ENCODE peak calls at places on chromosome 22, in six cellular contexts. One of them, this sample, is unnamed.

GRCh38 chr22:28988455-28988854 is 73.2 kb downstream of the C22orf31 start:
- DNase-seq in spleen: no peak
- DNase-seq in tibial nerve: no peak
- DNase-seq in endodermal cell: no peak
- DNase-seq in AG09309: no peak
- DNase-seq in AG04450: no peak
- DNase-seq in this sample: no peak

GRCh38 chr22:17171016-17171312 is 11.9 kb upstream of the HDHD5 start:
- DNase-seq in spleen: no peak
- DNase-seq in tibial nerve: no peak
- DNase-seq in endodermal cell: no peak
- DNase-seq in AG09309: no peak
- DNase-seq in AG04450: no peak
- DNase-seq in this sample: no peak

GRCh38 chr22:42560781-42561180 is 7.0 kb downstream of the SERHL2 start:
- DNase-seq in spleen: no peak
- DNase-seq in tibial nerve: no peak
- DNase-seq in endodermal cell: peak
- DNase-seq in AG09309: no peak
- DNase-seq in AG04450: no peak
- DNase-seq in this sample: no peak

GRCh38 chr22:22728382-22728781 is 84.0 kb downstream of the GGTLC2 start:
- DNase-seq in spleen: no peak
- DNase-seq in tibial nerve: no peak
- DNase-seq in endodermal cell: no peak
- DNase-seq in AG09309: no peak
- DNase-seq in AG04450: no peak
- DNase-seq in this sample: no peak

GRCh38 chr22:26494506-26494905 is 10.8 kb downstream of the SRRD start:
- DNase-seq in spleen: no peak
- DNase-seq in tibial nerve: no peak
- DNase-seq in endodermal cell: no peak
- DNase-seq in AG09309: no peak
- DNase-seq in AG04450: no peak
- DNase-seq in this sample: no peak

GRCh38 chr22:38285015-38285414 is 12.2 kb upstream of the TMEM184B start:
- DNase-seq in spleen: no peak
- DNase-seq in tibial nerve: no peak
- DNase-seq in endodermal cell: no peak
- DNase-seq in AG09309: no peak
- DNase-seq in AG04450: no peak
- DNase-seq in this sample: no peak

GRCh38 chr22:24471570-24471969 is 23.6 kb upstream of the UPB1 start:
- DNase-seq in spleen: no peak
- DNase-seq in tibial nerve: peak
- DNase-seq in endodermal cell: no peak
- DNase-seq in AG09309: peak
- DNase-seq in AG04450: peak
- DNase-seq in this sample: peak

GRCh38 chr22:19120829-19121630 is 1.2 kb downstream of the DGCR2 start:
- DNase-seq in spleen: peak
- DNase-seq in tibial nerve: no peak
- DNase-seq in endodermal cell: peak
- DNase-seq in AG09309: no peak
- DNase-seq in AG04450: no peak
- DNase-seq in this sample: no peak

GRCh38 chr22:35446365-35446764 is 46.4 kb downstream of the MCM5 start:
- DNase-seq in spleen: no peak
- DNase-seq in tibial nerve: no peak
- DNase-seq in endodermal cell: no peak
- DNase-seq in AG09309: peak
- DNase-seq in AG04450: peak
- DNase-seq in this sample: peak

GRCh38 chr22:20725987-20726558 is 47.8 kb upstream of the SERPIND1 start:
- DNase-seq in spleen: peak
- DNase-seq in tibial nerve: no peak
- DNase-seq in endodermal cell: no peak
- DNase-seq in AG09309: no peak
- DNase-seq in AG04450: no peak
- DNase-seq in this sample: no peak

GRCh38 chr22:29765905-29766631 is 739 bp downstream of the ZMAT5 start:
- DNase-seq in spleen: no peak
- DNase-seq in tibial nerve: no peak
- DNase-seq in endodermal cell: no peak
- DNase-seq in AG09309: no peak
- DNase-seq in AG04450: no peak
- DNase-seq in this sample: no peak

GRCh38 chr22:25081409-25081824 is 118.2 kb upstream of the CRYBB3 start:
- DNase-seq in spleen: no peak
- DNase-seq in tibial nerve: peak
- DNase-seq in endodermal cell: peak
- DNase-seq in AG09309: no peak
- DNase-seq in AG04450: no peak
- DNase-seq in this sample: no peak

GRCh38 chr22:20458530-20459151 is 21.0 kb upstream of the SCARF2 start:
- DNase-seq in spleen: peak
- DNase-seq in tibial nerve: no peak
- DNase-seq in endodermal cell: no peak
- DNase-seq in AG09309: no peak
- DNase-seq in AG04450: no peak
- DNase-seq in this sample: no peak

GRCh38 chr22:28424427-28425080 is 255.1 kb downstream of the TTC28 start:
- DNase-seq in spleen: no peak
- DNase-seq in tibial nerve: no peak
- DNase-seq in endodermal cell: no peak
- DNase-seq in AG09309: no peak
- DNase-seq in AG04450: peak
- DNase-seq in this sample: no peak

GRCh38 chr22:29083576-29084566 is 11.0 kb downstream of the KREMEN1 start:
- DNase-seq in spleen: peak
- DNase-seq in tibial nerve: no peak
- DNase-seq in endodermal cell: no peak
- DNase-seq in AG09309: no peak
- DNase-seq in AG04450: no peak
- DNase-seq in this sample: no peak

GRCh38 chr22:42938976-42939375 is 76.0 kb downstream of the PACSIN2 start:
- DNase-seq in spleen: no peak
- DNase-seq in tibial nerve: no peak
- DNase-seq in endodermal cell: peak
- DNase-seq in AG09309: no peak
- DNase-seq in AG04450: no peak
- DNase-seq in this sample: no peak

GRCh38 chr22:45413368-45414211 is at the start of the genes RIBC2 and SMC1B:
- DNase-seq in spleen: peak
- DNase-seq in tibial nerve: peak
- DNase-seq in endodermal cell: peak
- DNase-seq in AG09309: no peak
- DNase-seq in AG04450: no peak
- DNase-seq in this sample: peak
- TF ChIP-seq CTCF in spleen: no peak
- TF ChIP-seq CTCF in tibial nerve: no peak
- TF ChIP-seq CTCF in endodermal cell: peak
- TF ChIP-seq CTCF in AG09309: peak
- TF ChIP-seq CTCF in AG04450: no peak
- TF ChIP-seq CTCF in this sample: no peak

DNA sequence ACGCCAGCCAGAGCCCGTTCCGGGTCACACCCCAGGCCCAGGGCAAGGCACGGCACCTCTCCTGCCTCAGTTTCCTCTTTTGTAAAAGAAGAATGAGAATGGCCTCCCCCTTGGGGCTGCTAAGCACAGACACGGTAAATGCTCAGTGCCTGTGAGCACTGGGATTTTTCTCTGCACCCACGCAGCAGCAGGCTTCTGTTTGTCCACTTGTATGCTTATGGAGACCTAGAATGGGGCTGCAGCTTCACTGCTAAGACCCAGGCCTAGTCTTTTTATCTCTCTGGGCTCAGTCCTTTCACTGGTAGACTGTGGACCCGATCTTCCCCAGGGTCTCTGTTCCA is 1327.9 kb downstream of the TBC1D22A start:
- DNase-seq in spleen: no peak
- DNase-seq in tibial nerve: no peak
- DNase-seq in endodermal cell: no peak
- DNase-seq in AG09309: no peak
- DNase-seq in AG04450: no peak
- DNase-seq in this sample: no peak
- H3K4me3 ChIP-seq in spleen: peak
- H3K4me3 ChIP-seq in tibial nerve: no peak
- H3K4me3 ChIP-seq in endodermal cell: no peak
- H3K4me3 ChIP-seq in AG09309: no peak
- H3K4me3 ChIP-seq in AG04450: no peak
- H3K4me3 ChIP-seq in this sample: peak

GRCh38 chr22:48577014-48577690 is 1250.5 kb downstream of the BRD1 start:
- DNase-seq in spleen: no peak
- DNase-seq in tibial nerve: no peak
- DNase-seq in endodermal cell: peak
- DNase-seq in AG09309: no peak
- DNase-seq in AG04450: no peak
- DNase-seq in this sample: no peak
- TF ChIP-seq CTCF in spleen: no peak
- TF ChIP-seq CTCF in tibial nerve: no peak
- TF ChIP-seq CTCF in endodermal cell: no peak
- TF ChIP-seq CTCF in AG09309: no peak
- TF ChIP-seq CTCF in AG04450: no peak
- TF ChIP-seq CTCF in this sample: no peak

GRCh38 chr22:41305646-41306045 is 4.3 kb downstream of the ZC3H7B start:
- DNase-seq in spleen: no peak
- DNase-seq in tibial nerve: no peak
- DNase-seq in endodermal cell: no peak
- DNase-seq in AG09309: no peak
- DNase-seq in AG04450: peak
- DNase-seq in this sample: no peak

GRCh38 chr22:41308054-41308453 is 6.7 kb downstream of the ZC3H7B start:
- DNase-seq in spleen: no peak
- DNase-seq in tibial nerve: no peak
- DNase-seq in endodermal cell: no peak
- DNase-seq in AG09309: no peak
- DNase-seq in AG04450: no peak
- DNase-seq in this sample: peak

GRCh38 chr22:41310336-41310735 is 9.0 kb downstream of the ZC3H7B start:
- DNase-seq in spleen: no peak
- DNase-seq in tibial nerve: no peak
- DNase-seq in endodermal cell: no peak
- DNase-seq in AG09309: no peak
- DNase-seq in AG04450: no peak
- DNase-seq in this sample: no peak

GRCh38 chr22:41311487-41311886 is 10.2 kb downstream of the ZC3H7B start:
- DNase-seq in spleen: no peak
- DNase-seq in tibial nerve: no peak
- DNase-seq in endodermal cell: no peak
- DNase-seq in AG09309: no peak
- DNase-seq in AG04450: no peak
- DNase-seq in this sample: no peak

GRCh38 chr22:41308544-41308947 is 7.2 kb downstream of the ZC3H7B start:
- DNase-seq in spleen: no peak
- DNase-seq in tibial nerve: no peak
- DNase-seq in endodermal cell: no peak
- DNase-seq in AG09309: no peak
- DNase-seq in AG04450: no peak
- DNase-seq in this sample: no peak
- H3K4me3 ChIP-seq in spleen: no peak
- H3K4me3 ChIP-seq in tibial nerve: no peak
- H3K4me3 ChIP-seq in endodermal cell: no peak
- H3K4me3 ChIP-seq in AG09309: no peak
- H3K4me3 ChIP-seq in AG04450: no peak
- H3K4me3 ChIP-seq in this sample: no peak

GRCh38 chr22:40654522-40655167 is 18.1 kb upstream of the MRTFA start:
- DNase-seq in spleen: no peak
- DNase-seq in tibial nerve: peak
- DNase-seq in endodermal cell: peak
- DNase-seq in AG09309: peak
- DNase-seq in AG04450: no peak
- DNase-seq in this sample: peak
- TF ChIP-seq CTCF in spleen: no peak
- TF ChIP-seq CTCF in tibial nerve: peak
- TF ChIP-seq CTCF in endodermal cell: peak
- TF ChIP-seq CTCF in AG09309: peak
- TF ChIP-seq CTCF in AG04450: peak
- TF ChIP-seq CTCF in this sample: no peak